ENCODE peak calls at places on chromosomes 13 and 19, in eight cellular contexts. I is T-helper 1 cell; L is activated naive CD4-positive, alpha-beta T cell treated with anti-CD3 and anti-CD28 coated beads for 36 hours; U is heart right ventricle; N is stimulated activated CD8-positive, alpha-beta memory T cell treated with anti-CD3 and anti-CD28 coated beads, Interleukin-12 subunit alpha, Interleukin-12 subunit beta, amount 100 ng/mL, for 1 hour; Y is Calu3; W is IMR-90; X is activated naive CD8-positive, alpha-beta T cell treated with anti-CD3 and anti-CD28 coated beads for 36 hours. C is an unnamed sample.

GRCh38 chr19:43774103-43774939 is 6.5 kb downstream of the KCNN4 start:
- DNase-seq in W (peak; percentile 58), L (no peak), N (no peak), Y (no peak), I (no peak), U (peak; percentile 59), X (no peak), C (peak; percentile 69)

GRCh38 chr19:39520541-39521204 is 5.7 kb downstream of the SELENOV start:
- DNase-seq in N (no peak), W (no peak), L (no peak), U (no peak), X (no peak), Y (no peak), I (no peak), C (no peak)

GRCh38 chr19:3153286-3154230 is 17.7 kb downstream of the GNA15 start:
- DNase-seq in W (no peak), I (no peak), N (no peak), X (no peak), U (no peak), L (no peak), Y (no peak), C (no peak)

GRCh38 chr19:44718441-44719261 is 19.7 kb downstream of the CEACAM16 start:
- DNase-seq in Y (peak; percentile 41), I (no peak), N (no peak), U (peak; percentile 89), L (no peak), W (peak; percentile 56), X (no peak), C (peak; percentile 83)

GRCh38 chr19:33226550-33227241 is 1.0 kb upstream of the SLC7A10 start:
- DNase-seq in I (no peak), L (no peak), X (no peak), U (no peak), W (no peak), N (no peak), Y (no peak), C (peak; percentile 15)

GRCh38 chr13:44044544-44045178 is 165.0 kb downstream of the LACC1 start:
- DNase-seq in X (no peak), Y (no peak), U (no peak), I (no peak), N (no peak), L (no peak), W (no peak), C (peak; percentile 39)

GRCh38 chr19:30968210-30968609 is 381.0 kb downstream of the TSHZ3 start:
- DNase-seq in N (no peak), W (no peak), L (no peak), Y (no peak), X (no peak), U (no peak), I (no peak), C (no peak)

GRCh38 chr19:49506575-49507105 is 5.8 kb upstream of the FCGRT start:
- DNase-seq in W (no peak), N (peak; percentile 60), Y (peak; percentile 77), L (peak; percentile 87), U (no peak), I (peak; percentile 67), X (peak; percentile 68), C (peak; percentile 51)

GRCh38 chr13:51974485-51974884 is 36.8 kb downstream of the ATP7B start:
- DNase-seq in W (no peak), L (no peak), N (no peak), Y (no peak), I (no peak), X (no peak), U (no peak), C (no peak)

GRCh38 chr19:7385062-7385461 is 36.3 kb downstream of the ARHGEF18 start:
- DNase-seq in X (no peak), I (no peak), N (no peak), W (no peak), L (no peak), Y (no peak), U (no peak), C (no peak)

GRCh38 chr19:32339988-32340874 is 5.2 kb upstream of the ZNF507 start:
- DNase-seq in N (peak; percentile 15), W (peak; percentile 27), Y (peak; percentile 74), X (peak; percentile 37), U (peak; percentile 68), I (peak; percentile 17), L (peak; percentile 65), C (peak; percentile 61)

GRCh38 chr13:75907044-75907443 is 270.9 kb downstream of the LMO7 start:
- DNase-seq in W (no peak), Y (no peak), I (no peak), L (no peak), X (no peak), N (no peak), U (no peak), C (no peak)

GRCh38 chr19:16612631-16613030 is 15.4 kb downstream of the MED26 start:
- DNase-seq in X (no peak), U (no peak), W (no peak), N (no peak), L (no peak), Y (no peak), I (no peak), C (peak; percentile 46)

GRCh38 chr13:97780486-97780885 is 173.0 kb upstream of the IPO5 start:
- DNase-seq in U (no peak), I (no peak), Y (no peak), W (no peak), N (no peak), L (no peak), X (no peak), C (no peak)

GRCh38 chr13:65260938-65261880 is 1968.9 kb downstream of the PCDH9 start:
- DNase-seq in X (no peak), W (no peak), L (no peak), N (no peak), I (no peak), Y (no peak), U (no peak), C (peak; percentile 24)

GRCh38 chr19:46461537-46461936 is 9.8 kb downstream of the PNMA8A start:
- DNase-seq in I (no peak), N (no peak), L (no peak), Y (no peak), W (no peak), X (no peak), U (no peak), C (no peak)

GRCh38 chr13:32863596-32863995 is 152.6 kb upstream of the KL start:
- DNase-seq in X (no peak), L (no peak), Y (no peak), W (no peak), N (no peak), I (no peak), U (no peak), C (no peak)

GRCh38 chr13:34346626-34347025 is 528.7 kb downstream of the RFC3 start:
- DNase-seq in W (no peak), U (no peak), Y (no peak), L (no peak), I (no peak), N (no peak), X (no peak), C (no peak)

GRCh38 chr13:21637296-21637695 is 33.3 kb upstream of the MICU2 start:
- DNase-seq in U (no peak), I (no peak), W (peak; percentile 43), N (no peak), X (peak; percentile 22), L (peak; percentile 27), Y (peak; percentile 86), C (no peak)

C was measured in mesenchymal stem cell.